ENCODE peak calls at places on chromosomes 3 and 15, in six cellular contexts. M, W, V, S, I and F are unnamed samples.

GRCh38 chr15:78003539-78004008 is 73.9 kb downstream of the TBC1D2B start:
- DNase-seq in W (no peak), V (no peak), M (peak), I (no peak), S (no peak), F (no peak)

GRCh38 chr15:57418640-57419039 is 42.3 kb downstream of the CGNL1 start:
- DNase-seq in M (no peak), V (no peak), I (no peak), S (no peak), W (no peak), F (no peak)

GRCh38 chr15:100330221-100330620 is 11.6 kb downstream of the ADAMTS17 start:
- DNase-seq in S (no peak), W (no peak), V (peak), I (no peak), M (no peak), F (no peak)

GRCh38 chr3:30502051-30502741 is 104.2 kb upstream of the TGFBR2 start:
- DNase-seq in I (no peak), M (no peak), V (no peak), S (no peak), W (no peak), F (no peak)

GRCh38 chr3:126440709-126440995 is 35.0 kb downstream of the ZXDC start:
- DNase-seq in M (no peak), I (no peak), V (no peak), S (no peak), W (peak), F (no peak)

GRCh38 chr3:120470870-120471269 is 20.1 kb upstream of the FSTL1 start:
- DNase-seq in S (no peak), W (no peak), I (no peak), M (no peak), V (no peak), F (no peak)

GRCh38 chr15:28027714-28028076 is 71.4 kb downstream of the OCA2 start:
- DNase-seq in M (no peak), W (peak), S (no peak), I (no peak), V (no peak), F (no peak)

GRCh38 chr15:77514635-77515421 is 94.1 kb downstream of the HMG20A start:
- DNase-seq in V (no peak), S (no peak), I (no peak), W (peak), M (peak), F (no peak)

GRCh38 chr3:147653309-147653923 is 244.3 kb downstream of the ZIC1 start:
- DNase-seq in V (no peak), I (no peak), W (no peak), S (no peak), M (no peak), F (no peak)

GRCh38 chr15:71653986-71654713 is 156.2 kb upstream of the NR2E3 start:
- DNase-seq in W (no peak), S (no peak), I (no peak), V (no peak), M (peak), F (no peak)

GRCh38 chr15:88704791-88705768 is 66.3 kb downstream of the ISG20 start:
- DNase-seq in W (no peak), I (no peak), S (peak), M (peak), V (no peak), F (no peak)

GRCh38 chr3:60475096-60475495 is 776.2 kb downstream of the FHIT start:
- DNase-seq in I (no peak), S (no peak), M (no peak), V (no peak), W (no peak), F (no peak)

GRCh38 chr3:2967851-2968250 is 142.3 kb downstream of the IL5RA start:
- DNase-seq in M (no peak), V (no peak), I (no peak), S (no peak), W (no peak), F (no peak)